ENCODE peak calls at places on chromosome 5, in four cellular contexts. W, S, N and T are unnamed samples.

GRCh38 chr5:10328323-10328722 is 20.6 kb upstream of the CMBL start:
- DNase-seq in W (no peak), S (no peak), N (no peak), T (no peak)

GRCh38 chr5:100889896-100890295 is 13.2 kb downstream of the ST8SIA4 start:
- DNase-seq in W (no peak), S (no peak), N (no peak), T (no peak)

GRCh38 chr5:32713396-32714381 is 2.6 kb downstream of the NPR3 start:
- DNase-seq in W (no peak), S (no peak), N (peak; percentile 45), T (no peak)

GRCh38 chr5:96655506-96655905 is 6.7 kb upstream of the CAST start:
- DNase-seq in W (no peak), S (no peak), N (no peak), T (no peak)

GRCh38 chr5:163770625-163771024 is 265.2 kb downstream of the MAT2B start:
- DNase-seq in W (no peak), S (no peak), N (no peak), T (no peak)

GRCh38 chr5:14859980-14860379 is 11.6 kb downstream of the ANKH start:
- DNase-seq in W (no peak), S (no peak), N (no peak), T (no peak)

GRCh38 chr5:54834121-54834842 is 151.1 kb downstream of the ESM1 start:
- DNase-seq in W (no peak), S (no peak), N (no peak), T (no peak)

GRCh38 chr5:159449925-159450324 is 119.6 kb upstream of the IL12B start:
- DNase-seq in W (no peak), S (peak; percentile 69), N (peak; percentile 61), T (no peak)

GRCh38 chr5:147332643-147333042 is 97.8 kb downstream of the STK32A start:
- DNase-seq in W (no peak), S (no peak), N (no peak), T (no peak)

GRCh38 chr5:105638437-105638836 is 2032.3 kb downstream of the EFNA5 start:
- DNase-seq in W (no peak), S (no peak), N (no peak), T (no peak)

GRCh38 chr5:159552751-159553150 is 222.5 kb upstream of the IL12B start:
- DNase-seq in W (no peak), S (no peak), N (no peak), T (no peak)

GRCh38 chr5:146877178-146877681 is 1.3 kb downstream of the PPP2R2B start:
- DNase-seq in W (no peak), S (no peak), N (no peak), T (no peak)

GRCh38 chr5:72436796-72437471 is 70.3 kb downstream of the ZNF366 start:
- DNase-seq in W (no peak), S (no peak), N (no peak), T (no peak)

GRCh38 chr5:23419115-23419514 is 88.3 kb upstream of the PRDM9 start:
- DNase-seq in W (no peak), S (peak; percentile 57), N (no peak), T (no peak)

GRCh38 chr5:178120661-178121357 is 7.5 kb downstream of the N4BP3 start:
- DNase-seq in W (peak; percentile 90), S (peak; percentile 70), N (peak; percentile 89), T (peak; percentile 75)
- H3K4me1 ChIP-seq in W (no peaks in the 10 kb centered on the region), S (no peaks in the 10 kb centered on the region), N (peaks cover 5% of the 10 kb centered on the region), T (no peaks in the 10 kb centered on the region)

GRCh38 chr5:1376921-1377320 is 32.0 kb upstream of the CLPTM1L start:
- DNase-seq in W (peak; percentile 30), S (no peak), N (no peak), T (no peak)
- TF ChIP-seq POLR2A in W (no peak), S (no peak), N (no peak), T (no peak)

DNA sequence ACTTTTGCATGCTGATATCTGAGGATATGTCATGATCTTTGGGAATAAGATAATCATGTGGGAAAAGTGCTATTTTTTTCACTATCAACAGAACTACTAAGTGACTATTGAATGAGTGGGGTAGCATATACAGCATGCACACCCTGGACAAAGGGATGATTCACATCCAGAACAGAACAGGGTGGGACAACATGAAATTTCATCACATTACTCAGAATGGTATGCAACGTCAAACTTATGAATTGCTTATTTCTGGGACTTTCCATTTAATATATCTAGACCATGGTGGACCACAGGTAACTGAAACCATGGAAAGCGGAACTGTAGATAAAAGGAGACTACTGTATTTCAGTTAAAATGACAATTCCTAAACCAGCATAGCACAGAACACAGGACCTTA is 370.0 kb downstream of the HINT1 start:
- DNase-seq in W (no peak), S (no peak), N (no peak), T (no peak)
- H3K4me1 ChIP-seq in W (no peaks in the 10 kb centered on the region), S (no peaks in the 10 kb centered on the region), N (no peaks in the 10 kb centered on the region), T (no peaks in the 10 kb centered on the region)

GRCh38 chr5:77770293-77771005 is 5.7 kb downstream of the TBCA start:
- DNase-seq in W (no peak), S (no peak), N (no peak), T (no peak)

GRCh38 chr5:77772729-77773128 is 3.4 kb downstream of the TBCA start:
- DNase-seq in W (no peak), S (no peak), N (no peak), T (no peak)

GRCh38 chr5:77768978-77769377 is 7.2 kb downstream of the TBCA start:
- DNase-seq in W (no peak), S (no peak), N (no peak), T (no peak)

GRCh38 chr5:77773734-77774280 is 2.3 kb downstream of the TBCA start:
- DNase-seq in W (no peak), S (no peak), N (no peak), T (no peak)

GRCh38 chr5:77771452-77771851 is 4.7 kb downstream of the TBCA start:
- DNase-seq in W (no peak), S (no peak), N (no peak), T (no peak)
- TF ChIP-seq POLR2A in W (no peak), S (no peak), N (no peak), T (no peak)

GRCh38 chr5:153901449-153901848 is 137.3 kb downstream of the FAM114A2 start:
- DNase-seq in W (no peak), S (no peak), N (no peak), T (no peak)

GRCh38 chr5:153896701-153897100 is 142.0 kb downstream of the FAM114A2 start:
- DNase-seq in W (no peak), S (no peak), N (no peak), T (no peak)

GRCh38 chr5:153902026-153902425 is 136.7 kb downstream of the FAM114A2 start:
- DNase-seq in W (no peak), S (no peak), N (no peak), T (no peak)

GRCh38 chr5:153903321-153903720 is 135.4 kb downstream of the FAM114A2 start:
- DNase-seq in W (no peak), S (no peak), N (no peak), T (no peak)

GRCh38 chr5:153900703-153901395 is 137.9 kb downstream of the FAM114A2 start:
- DNase-seq in W (no peak), S (no peak), N (no peak), T (no peak)
- H3K4me1 ChIP-seq in W (no peaks in the 10 kb centered on the region), S (no peaks in the 10 kb centered on the region), N (no peaks in the 10 kb centered on the region), T (no peaks in the 10 kb centered on the region)

DNA sequence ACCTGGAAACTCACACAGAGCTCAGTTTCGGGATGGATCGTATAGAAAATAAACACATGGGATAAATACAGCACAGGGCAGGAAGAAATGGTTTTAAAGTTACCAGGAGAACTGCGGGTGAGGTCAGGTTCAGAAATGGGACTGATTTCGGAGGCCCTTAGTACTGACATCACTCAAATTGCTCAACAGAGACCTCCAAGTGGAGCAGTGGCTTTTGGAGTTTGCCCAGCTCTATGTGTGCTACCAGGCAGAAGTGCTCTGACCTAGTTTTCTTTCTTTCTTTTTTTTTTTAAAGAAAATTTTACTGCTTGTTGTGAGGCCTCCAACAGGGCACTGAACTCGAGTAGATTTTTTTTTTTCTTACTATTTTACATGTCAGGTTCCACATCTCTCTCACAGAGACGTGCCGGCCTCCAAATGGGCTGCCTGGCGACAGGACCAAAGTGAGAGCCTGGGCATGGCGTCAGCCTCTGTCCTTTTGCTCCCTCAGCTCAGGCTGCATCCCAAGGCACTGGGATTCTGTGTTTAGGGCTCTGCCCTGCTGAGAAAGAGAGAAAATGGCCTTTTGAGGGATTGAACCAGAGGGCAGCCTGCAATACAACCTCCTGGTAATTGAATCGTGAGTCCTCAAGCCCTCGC is 173.7 kb downstream of the FGF1 start:
- DNase-seq in W (no peak), S (no peak), N (peak; percentile 64), T (peak; percentile 26)
- TF ChIP-seq POLR2A in W (no peak), S (no peak), N (no peak), T (no peak)

GRCh38 chr5:150587016-150587415 is 53.4 kb upstream of the SYNPO start:
- DNase-seq in W (no peak), S (no peak), N (no peak), T (no peak)
- H3K4me1 ChIP-seq in W (peaks cover 12% of the 10 kb centered on the region), S (peaks cover 4% of the 10 kb centered on the region), N (peaks cover 17% of the 10 kb centered on the region), T (no peaks in the 10 kb centered on the region)

GRCh38 chr5:43603535-43604363 is 769 bp downstream of the NNT start:
- DNase-seq in W (peak; percentile 78), S (no peak), N (peak; percentile 91), T (peak; percentile 29)

GRCh38 chr5:43604699-43605098 is 1.7 kb downstream of the NNT start:
- DNase-seq in W (no peak), S (no peak), N (no peak), T (no peak)

GRCh38 chr5:43602818-43603534 is at the start of gene NNT:
- DNase-seq in W (peak; percentile 89), S (peak; percentile 55), N (peak; percentile 67), T (peak; percentile 71)

GRCh38 chr5:43601454-43602260 is 1.3 kb upstream of the NNT start:
- DNase-seq in W (no peak), S (no peak), N (no peak), T (no peak)

GRCh38 chr5:43602456-43602817 is 543 bp upstream of the NNT start:
- DNase-seq in W (no peak), S (peak; percentile 30), N (peak; percentile 49), T (peak; percentile 33)
- TF ChIP-seq POLR2A in W (no peak), S (no peak), N (peak; percentile 49), T (no peak)

GRCh38 chr5:93574939-93575241 is 6.1 kb downstream of the NR2F1-AS1 start:
- DNase-seq in W (no peak), S (no peak), N (no peak), T (no peak)
- H3K4me1 ChIP-seq in W (no peaks in the 10 kb centered on the region), S (peaks cover 4% of the 10 kb centered on the region), N (peaks cover 33% of the 10 kb centered on the region), T (no peaks in the 10 kb centered on the region)

GRCh38 chr5:38556599-38557308 is at the start of gene LIFR:
- DNase-seq in W (peak; percentile 57), S (peak; percentile 85), N (peak; percentile 89), T (peak; percentile 78)
- TF ChIP-seq POLR2A in W (no peak), S (peak; percentile 84), N (peak; percentile 75), T (peak; percentile 57)